ENCODE peak calls at places on chromosomes 3 and 15, in five cellular contexts. F is IMR-90, X is GM12891, Y is GM12892, M is heart left ventricle. K is an unnamed sample.
A peak's percentile ranks its signal among the peaks of the same experiment; 100 is the strongest.

GRCh38 chr15:97993310-97993738 is 32.8 kb downstream of the ARRDC4 start:
- DNase-seq in X (no peak), F (no peak), M (peak; percentile 18), Y (no peak), K (no peak)

GRCh38 chr3:143526016-143526540 is 322.2 kb downstream of the SLC9A9 start:
- DNase-seq in F (no peak), X (no peak), M (no peak), Y (no peak), K (no peak)

GRCh38 chr3:124572851-124573405 is 157.3 kb upstream of the UMPS start:
- DNase-seq in M (no peak), Y (no peak), F (no peak), X (no peak), K (no peak)

GRCh38 chr3:166472015-166472414 is 634.8 kb upstream of the BCHE start:
- DNase-seq in F (no peak), M (no peak), X (no peak), Y (no peak), K (no peak)

GRCh38 chr3:15295506-15295905 is 36.9 kb downstream of the SH3BP5 start:
- DNase-seq in X (no peak), F (no peak), Y (no peak), M (peak; percentile 55), K (no peak)

GRCh38 chr3:55797084-55797483 is 310.0 kb upstream of the WNT5A start:
- DNase-seq in Y (no peak), F (no peak), X (no peak), M (no peak), K (no peak)

GRCh38 chr3:102614580-102614979 is 179.8 kb downstream of the ZPLD1 start:
- DNase-seq in F (no peak), M (no peak), X (no peak), Y (no peak), K (no peak)

GRCh38 chr3:114809668-114810413 is 337.2 kb downstream of the ZBTB20 start:
- DNase-seq in M (no peak), F (peak; percentile 65), Y (peak; percentile 5), X (peak; percentile 19), K (no peak)

GRCh38 chr3:154023148-154023547 is 98.0 kb upstream of the ARHGEF26 start:
- DNase-seq in M (no peak), F (no peak), X (no peak), Y (no peak), K (no peak)

GRCh38 chr15:67183443-67184169 is 70.9 kb downstream of the AAGAB start:
- DNase-seq in X (no peak), M (no peak), Y (no peak), F (peak; percentile 78), K (no peak)

GRCh38 chr3:38655708-38656300 is 6.3 kb upstream of the SCN5A start:
- DNase-seq in F (peak; percentile 51), X (no peak), M (no peak), Y (no peak), K (no peak)

GRCh38 chr15:83114305-83114704 is 6.9 kb downstream of the TM6SF1 start:
- DNase-seq in M (no peak), Y (no peak), X (no peak), F (no peak), K (no peak)

GRCh38 chr3:99544819-99545281 is 93.5 kb upstream of the COL8A1 start:
- DNase-seq in X (no peak), Y (no peak), M (peak; percentile 42), F (peak; percentile 34), K (no peak)

GRCh38 chr3:99542771-99543518 is 95.4 kb upstream of the COL8A1 start:
- DNase-seq in X (no peak), Y (no peak), F (no peak), M (no peak), K (no peak)

GRCh38 chr3:99543796-99544195 is 94.6 kb upstream of the COL8A1 start:
- DNase-seq in M (no peak), X (no peak), F (no peak), Y (no peak), K (no peak)

GRCh38 chr3:99548674-99549073 is 89.7 kb upstream of the COL8A1 start:
- DNase-seq in M (no peak), X (no peak), Y (no peak), F (no peak), K (no peak)

DNA sequence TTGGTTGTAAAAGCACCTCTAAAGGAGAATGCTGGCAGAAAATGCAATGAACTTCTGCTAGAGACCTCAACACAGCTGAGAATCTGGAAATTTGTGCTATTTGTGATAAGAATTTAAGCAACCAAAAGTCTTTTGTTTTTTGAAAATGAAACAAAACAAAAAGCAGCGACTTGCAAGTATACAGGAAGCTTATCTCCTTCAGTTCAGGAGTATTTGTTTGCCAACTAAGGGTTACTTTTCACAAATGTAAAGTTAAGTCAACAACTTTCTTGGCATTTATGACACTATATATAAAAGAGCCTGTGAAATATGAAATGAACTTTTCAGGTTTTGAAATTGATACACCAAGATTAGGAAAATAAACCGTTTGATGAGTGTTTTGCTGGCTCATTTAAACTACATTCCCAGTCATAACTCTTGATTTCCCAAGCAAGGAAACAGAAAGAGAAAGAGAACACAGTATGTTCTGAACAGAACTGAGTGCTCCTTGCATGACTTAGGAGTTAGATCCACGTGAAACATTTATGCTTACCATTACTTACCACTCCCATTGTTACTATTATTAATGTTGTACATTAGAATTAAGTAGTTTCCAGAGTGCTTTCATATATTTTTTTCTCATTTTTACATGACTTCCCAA is 92.3 kb upstream of the COL8A1 start:
- DNase-seq in X (no peak), F (peak; percentile 45), Y (no peak), M (no peak), K (no peak)
- TF ChIP-seq POLR2A in X (no peak), F (no peak), Y (no peak), M (no peak), K (no peak)

DNA sequence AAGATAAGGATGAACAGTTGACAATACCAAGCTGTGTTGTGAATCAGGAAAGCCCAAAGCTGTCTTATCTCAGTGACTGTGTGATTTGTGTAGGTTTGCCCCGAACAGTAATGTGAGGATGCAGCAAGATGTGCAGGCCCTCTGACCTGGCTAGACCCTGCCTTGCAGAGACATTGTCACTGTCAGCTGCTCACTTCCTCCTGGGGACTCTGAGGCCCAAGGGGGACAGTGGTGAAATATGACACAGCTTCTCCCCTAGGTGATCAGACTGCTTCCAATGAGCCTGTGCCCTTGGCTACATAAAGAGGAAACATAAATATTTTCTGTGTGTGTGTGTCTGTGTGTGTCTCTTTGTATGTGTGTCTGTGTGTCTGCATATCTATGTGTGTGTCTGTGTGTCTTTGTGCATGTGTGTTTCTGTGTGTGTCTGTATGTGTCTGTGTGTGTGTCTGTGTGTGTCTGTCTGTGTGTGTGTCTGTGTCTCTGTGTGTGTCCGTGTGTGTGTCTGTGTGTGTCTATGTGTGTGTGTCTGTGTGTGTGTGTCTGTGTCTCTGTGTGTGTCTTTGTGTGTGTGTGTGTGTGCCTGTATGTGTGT is 21.7 kb downstream of the LRRK1 start:
- DNase-seq in X (no peak), M (no peak), Y (no peak), F (no peak), K (no peak)
- TF ChIP-seq POLR2A in X (peak; percentile 36), M (no peak), Y (no peak), F (no peak), K (no peak)

DNA sequence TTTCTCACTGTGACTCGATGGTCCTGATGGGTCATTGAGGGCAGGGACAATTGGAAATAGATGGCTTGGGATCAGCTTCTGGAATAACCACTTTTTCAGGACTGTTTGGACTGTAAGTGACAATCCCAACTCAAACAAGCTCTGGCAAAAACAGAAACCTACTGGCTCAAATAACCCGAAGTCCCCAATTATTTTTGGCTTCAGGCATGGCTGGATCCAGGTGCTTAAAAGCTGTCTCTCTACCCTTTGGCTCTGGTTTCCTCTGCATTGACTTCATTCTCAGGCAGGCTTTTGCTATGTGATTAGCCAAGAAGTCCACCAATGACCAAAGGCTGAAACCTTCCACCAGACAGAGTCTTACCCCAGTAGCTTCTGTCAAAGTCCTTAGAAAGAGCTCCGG is 92.9 kb upstream of the PRR23E start:
- DNase-seq in X (no peak), M (no peak), Y (no peak), F (no peak), K (no peak)
- TF ChIP-seq POLR2A in X (no peak), M (no peak), Y (no peak), F (no peak), K (no peak)

DNA sequence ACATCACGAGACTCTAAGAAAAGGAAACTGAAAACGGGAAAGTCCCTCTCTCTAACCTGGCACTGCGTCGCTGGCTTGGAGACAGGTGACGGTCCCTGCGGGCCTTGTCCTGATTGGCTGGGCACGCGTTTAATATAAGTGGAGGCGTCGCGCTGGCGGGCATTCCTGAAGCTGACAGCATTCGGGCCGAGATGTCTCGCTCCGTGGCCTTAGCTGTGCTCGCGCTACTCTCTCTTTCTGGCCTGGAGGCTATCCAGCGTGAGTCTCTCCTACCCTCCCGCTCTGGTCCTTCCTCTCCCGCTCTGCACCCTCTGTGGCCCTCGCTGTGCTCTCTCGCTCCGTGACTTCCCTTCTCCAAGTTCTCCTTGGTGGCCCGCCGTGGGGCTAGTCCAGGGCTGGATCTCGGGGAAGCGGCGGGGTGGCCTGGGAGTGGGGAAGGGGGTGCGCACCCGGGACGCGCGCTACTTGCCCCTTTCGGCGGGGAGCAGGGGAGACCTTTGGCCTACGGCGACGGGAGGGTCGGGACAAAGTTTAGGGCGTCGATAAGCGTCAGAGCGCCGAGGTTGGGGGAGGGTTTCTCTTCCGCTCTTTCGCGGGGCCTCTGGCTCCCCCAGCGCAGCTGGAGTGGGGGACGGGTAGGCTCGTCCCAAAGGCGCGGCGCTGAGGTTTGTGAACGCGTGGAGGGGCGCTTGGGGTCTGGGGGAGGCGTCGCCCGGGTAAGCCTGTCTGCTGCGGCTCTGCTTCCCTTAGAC is at the start of gene B2M:
- DNase-seq in Y (peak; percentile 66), M (peak; percentile 93), F (peak; percentile 96), X (no peak), K (peak; percentile 79)
- TF ChIP-seq POLR2A in Y (peak; percentile 100), M (peak; percentile 99), F (peak; percentile 100), X (peak; percentile 100), K (peak; percentile 100)

DNA sequence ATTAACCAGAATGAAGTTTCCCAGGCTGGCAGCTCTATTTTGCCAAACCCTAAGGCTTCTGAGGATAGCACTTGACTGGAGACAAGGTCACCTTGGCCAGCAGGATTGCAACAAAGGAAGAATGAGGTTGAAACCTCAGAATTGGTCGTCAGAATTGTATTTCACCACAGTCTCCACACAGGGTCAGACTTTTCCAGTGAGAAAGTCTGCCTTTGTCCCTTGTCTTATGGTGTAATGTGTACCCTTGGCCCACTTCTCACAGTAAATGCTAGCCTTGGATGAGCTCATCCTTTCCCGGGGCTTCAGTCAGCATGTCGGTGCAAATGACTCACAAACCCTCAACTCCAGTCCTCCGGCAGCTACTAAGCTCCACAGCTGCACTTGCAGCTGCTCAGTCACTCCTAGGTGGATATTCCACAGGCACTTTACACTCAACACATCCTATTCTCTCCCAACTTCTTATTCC is 19.7 kb downstream of the SSR3 start:
- DNase-seq in F (peak; percentile 100), X (no peak), M (peak; percentile 70), Y (no peak), K (peak; percentile 63)
- TF ChIP-seq POLR2A in F (peak; percentile 74), X (no peak), M (no peak), Y (peak; percentile 13), K (no peak)

GRCh38 chr15:99454941-99455795 is 110.6 kb upstream of the MEF2A start:
- DNase-seq in X (no peak), F (peak; percentile 98), Y (no peak), M (peak; percentile 92), K (peak; percentile 80)
- TF ChIP-seq POLR2A in X (no peak), F (peak; percentile 64), Y (no peak), M (peak; percentile 55), K (peak; percentile 51)

GRCh38 chr3:149280950-149281349 is 52.5 kb downstream of the TM4SF18 start:
- DNase-seq in F (no peak), Y (no peak), M (no peak), X (no peak), K (no peak)
- TF ChIP-seq POLR2A in F (no peak), Y (no peak), M (no peak), X (no peak), K (no peak)

K was measured in H54.